ENCODE peak calls at places on chromosomes 4 and X, in eight cellular contexts. K is stimulated activated effector memory CD8-positive, alpha-beta T cell treated with anti-CD3 and anti-CD28 coated beads, Interleukin-12 subunit alpha, Interleukin-12 subunit beta, amount 100 ng/mL, for 72 hours; V is heart right ventricle; M is NCI-H1092; F is ELR; O is M059J; Q is hypothalamus; L is pancreas. T is an unnamed sample.

GRCh38 chr4:128516568-128516967 is 229.0 kb upstream of the PGRMC2 start:
- DNase-seq in K (no peak), M (no peak), F (no peak), L (no peak), Q (no peak), V (no peak), O (no peak), T (no peak)

GRCh38 chrX:108270739-108271396 is 167.4 kb downstream of the COL4A6 start:
- DNase-seq in F (peak; percentile 38), K (no peak), Q (no peak), L (no peak), M (no peak), O (peak; percentile 71), V (no peak), T (no peak)

GRCh38 chrX:29617276-29617675 is 598.1 kb upstream of the MAGEB2 start:
- DNase-seq in V (no peak), K (no peak), Q (no peak), L (no peak), O (peak; percentile 65), M (no peak), F (peak; percentile 31), T (no peak)

GRCh38 chrX:41956027-41956426 is 32.7 kb upstream of the CASK start:
- DNase-seq in O (no peak), F (no peak), M (no peak), K (no peak), Q (no peak), L (no peak), V (no peak), T (no peak)

GRCh38 chr4:84826681-84827080 is 139.8 kb downstream of the WDFY3 start:
- DNase-seq in L (no peak), F (no peak), Q (no peak), O (no peak), M (no peak), K (no peak), V (no peak), T (no peak)

GRCh38 chr4:69760455-69760854 is at the start of gene SULT1B1:
- DNase-seq in O (no peak), Q (no peak), F (no peak), M (no peak), V (no peak), L (no peak), K (no peak), T (no peak)

GRCh38 chrX:10938371-10938982 is 172.7 kb upstream of the HCCS start:
- DNase-seq in L (no peak), V (no peak), K (no peak), M (no peak), O (no peak), Q (no peak), F (no peak), T (no peak)

GRCh38 chrX:37330642-37331041 is 18.5 kb upstream of the PRRG1 start:
- DNase-seq in K (no peak), V (no peak), L (no peak), M (no peak), Q (no peak), F (no peak), O (no peak), T (no peak)

T was measured in midbrain.